ENCODE peak calls at places on chromosomes 12 and 14, in five cellular contexts. I is CD8-positive, alpha-beta T cell; Y is activated naive CD8-positive, alpha-beta T cell treated with anti-CD3 and anti-CD28 coated beads, Interleukin-2, amount 50 U/mL, for 24 hours; S is stimulated activated naive CD8-positive, alpha-beta T cell treated with anti-CD3 and anti-CD28 coated beads, Interleukin-15, amount 100 ng/mL, for 72 hours; Z is left lung. L is an unnamed sample.
A peak's percentile ranks its signal among the peaks of the same experiment; 100 is the strongest.

GRCh38 chr12:80710727-80711066 is 3.3 kb downstream of the MYF6 start:
- ATAC-seq in I (no peak), S (no peak), Y (no peak), Z (no peak), L (no peak)

GRCh38 chr14:24915958-24916595 is 133.9 kb downstream of the STXBP6 start:
- ATAC-seq in Y (no peak), I (no peak), Z (no peak), S (no peak), L (no peak)

GRCh38 chr12:54430471-54431075 is 11.5 kb upstream of the ITGA5 start:
- ATAC-seq in Y (no peak), Z (no peak), S (no peak), I (no peak), L (no peak)

GRCh38 chr12:123391546-123392343 is 7.8 kb downstream of the KMT5A start:
- ATAC-seq in Y (no peak), Z (no peak), I (no peak), S (no peak), L (no peak)

GRCh38 chr12:119011231-119011630 is 29.9 kb downstream of the SRRM4 start:
- ATAC-seq in Y (no peak), S (no peak), I (no peak), Z (no peak), L (no peak)

GRCh38 chr12:97075583-97076268 is 168.7 kb downstream of the NEDD1 start:
- ATAC-seq in Y (no peak), I (no peak), S (no peak), Z (peak; percentile 63), L (no peak)

GRCh38 chr12:12749433-12749832 is 32.3 kb downstream of the CDKN1B start:
- ATAC-seq in I (no peak), Y (no peak), Z (no peak), S (no peak), L (no peak)

GRCh38 chr12:62194616-62195015 is 65.6 kb upstream of the USP15 start:
- ATAC-seq in Z (no peak), S (no peak), I (no peak), Y (no peak), L (no peak)

GRCh38 chr12:20593611-20594010 is 101.5 kb upstream of the SLCO1C1 start:
- ATAC-seq in S (no peak), Y (no peak), I (no peak), Z (no peak), L (no peak)

GRCh38 chr12:547883-548470 is 88.2 kb downstream of the B4GALNT3 start:
- ATAC-seq in Z (no peak), I (no peak), Y (no peak), S (no peak), L (no peak)

GRCh38 chr12:58007875-58008274 is 66.5 kb downstream of the ATP23 start:
- ATAC-seq in S (peak; percentile 66), Y (peak; percentile 57), Z (no peak), I (no peak), L (no peak)

GRCh38 chr12:98771811-98772752 is 127.0 kb downstream of the APAF1 start:
- ATAC-seq in Y (no peak), S (peak; percentile 33), Z (no peak), I (no peak), L (no peak)

GRCh38 chr14:35395283-35395682 is 9.3 kb downstream of the NFKBIA start:
- ATAC-seq in Y (no peak), I (no peak), S (no peak), Z (no peak), L (peak; percentile 59)

GRCh38 chr12:123231931-123232330 is 1.0 kb downstream of the MPHOSPH9 start:
- ATAC-seq in S (no peak), I (no peak), Z (no peak), Y (no peak), L (no peak)

GRCh38 chr14:91048256-91048655 is 12.2 kb downstream of the RPS6KA5 start:
- ATAC-seq in Z (no peak), S (no peak), Y (no peak), I (no peak), L (no peak)

GRCh38 chr14:59028476-59029202 is 159.8 kb upstream of the DAAM1 start:
- ATAC-seq in Y (peak; percentile 52), S (peak; percentile 85), I (no peak), Z (peak; percentile 94), L (peak; percentile 64)

GRCh38 chr14:101933209-101933608 is 31.2 kb upstream of the DYNC1H1 start:
- ATAC-seq in Y (no peak), Z (no peak), S (no peak), I (no peak), L (no peak)

GRCh38 chr14:74429221-74429691 is 3.2 kb upstream of the SYNDIG1L start:
- ATAC-seq in Y (no peak), I (no peak), Z (no peak), S (no peak), L (peak; percentile 63)

GRCh38 chr12:22088886-22089285 is 42.9 kb downstream of the CMAS start:
- ATAC-seq in Z (no peak), S (no peak), Y (no peak), I (no peak), L (no peak)

GRCh38 chr14:26917086-26917485 is 319.3 kb upstream of the NOVA1 start:
- ATAC-seq in S (no peak), Z (no peak), I (no peak), Y (no peak), L (no peak)

GRCh38 chr14:21867541-21867940 is 193.9 kb upstream of the OR4E1 start:
- ATAC-seq in I (no peak), Y (no peak), S (no peak), Z (peak; percentile 29), L (no peak)

GRCh38 chr12:43287991-43288390 is 264.0 kb downstream of the ADAMTS20 start:
- ATAC-seq in Z (no peak), Y (no peak), S (no peak), I (no peak), L (no peak)

GRCh38 chr12:48002773-48003218 is 1.5 kb downstream of the COL2A1 start:
- ATAC-seq in I (no peak), Z (peak; percentile 44), Y (no peak), S (no peak), L (no peak)

L was measured in stimulated activated memory B cell treated with anti-CD40 and anti-IgM and Interleukin-4, amounts not matched to agents 10 μg/mL and 1 μg/mL and 100 μg/mL, for 72 hours.